ENCODE peak calls at places on chromosomes 16 and 17, in four cellular contexts. C is cardiac fibroblast, L is PC-3, B is uterus. X is an unnamed sample.

GRCh38 chr17:78862073-78863023 is 21.7 kb upstream of the USP36 start:
- DNase-seq in C (peak; percentile 95), L (peak; percentile 98), B (peak; percentile 89), X (peak; percentile 75)

GRCh38 chr16:58661199-58661830 is 23.3 kb downstream of the SLC38A7 start:
- DNase-seq in C (peak; percentile 88), L (peak; percentile 85), B (peak; percentile 28), X (peak; percentile 46)

GRCh38 chr17:32551186-32551955 is 64.6 kb downstream of the CDK5R1 start:
- DNase-seq in C (peak; percentile 14), L (peak; percentile 80), B (no peak), X (no peak)

GRCh38 chr16:10971560-10971961 is 27.2 kb downstream of the CLEC16A start:
- DNase-seq in C (peak; percentile 95), L (peak; percentile 80), B (peak; percentile 52), X (peak; percentile 43)

GRCh38 chr16:3754304-3754703 is 37.0 kb upstream of the TRAP1 start:
- DNase-seq in C (peak; percentile 32), L (no peak), B (no peak), X (no peak)

GRCh38 chr16:75764154-75764768 is 38.0 kb upstream of the CPHXL start:
- DNase-seq in C (peak; percentile 79), L (peak; percentile 64), B (peak; percentile 38), X (peak; percentile 43)

GRCh38 chr16:74558873-74559272 is 48.0 kb downstream of the GLG1 start:
- DNase-seq in C (no peak), L (no peak), B (no peak), X (no peak)

GRCh38 chr17:79950711-79951110 is 85.0 kb downstream of the TBC1D16 start:
- DNase-seq in C (no peak), L (no peak), B (peak; percentile 9), X (no peak)

GRCh38 chr17:63834431-63835166 is 7.1 kb upstream of the FTSJ3 start:
- DNase-seq in C (peak; percentile 78), L (peak; percentile 92), B (no peak), X (peak; percentile 51)

GRCh38 chr16:86334062-86334461 is 176.3 kb upstream of the FOXF1 start:
- DNase-seq in C (no peak), L (no peak), B (no peak), X (no peak)

GRCh38 chr16:55559233-55559632 is 7.3 kb upstream of the CAPNS2 start:
- DNase-seq in C (peak; percentile 65), L (no peak), B (no peak), X (no peak)

GRCh38 chr16:81429045-81429521 is 15.5 kb upstream of the CMIP start:
- DNase-seq in C (peak; percentile 72), L (peak; percentile 60), B (no peak), X (no peak)

GRCh38 chr17:48162946-48163506 is 55.5 kb downstream of the SNX11 start:
- DNase-seq in C (peak; percentile 8), L (peak; percentile 26), B (no peak), X (no peak)

GRCh38 chr17:41150026-41150425 is 401 bp upstream of the KRTAP4-5 start:
- DNase-seq in C (no peak), L (no peak), B (no peak), X (no peak)

GRCh38 chr17:4519361-4519788 is 20.7 kb downstream of the SPNS2 start:
- DNase-seq in C (no peak), L (no peak), B (no peak), X (peak; percentile 70)

GRCh38 chr17:78922876-78923498 is 2.2 kb downstream of the TIMP2 start:
- DNase-seq in C (no peak), L (no peak), B (no peak), X (no peak)

GRCh38 chr17:42676424-42677011 is at the start of gene PLEKHH3:
- DNase-seq in C (no peak), L (no peak), B (no peak), X (no peak)

GRCh38 chr17:80047176-80047575 is 10.7 kb downstream of the CCDC40 start:
- DNase-seq in C (no peak), L (no peak), B (no peak), X (no peak)

GRCh38 chr16:85137323-85138072 is 25.2 kb upstream of the CIBAR2 start:
- DNase-seq in C (peak; percentile 98), L (peak; percentile 45), B (peak; percentile 97), X (peak; percentile 91)

GRCh38 chr17:32827227-32827626 is 49.7 kb downstream of the MYO1D start:
- DNase-seq in C (no peak), L (no peak), B (no peak), X (no peak)

GRCh38 chr16:85798283-85798776 is 1.0 kb downstream of the EMC8 start:
- DNase-seq in C (no peak), L (no peak), B (no peak), X (no peak)

GRCh38 chr17:50053654-50053960 is 2.3 kb upstream of the ITGA3 start:
- DNase-seq in C (no peak), L (no peak), B (no peak), X (no peak)

GRCh38 chr16:4593069-4593468 is 21.6 kb downstream of the UBALD1 start:
- DNase-seq in C (no peak), L (no peak), B (no peak), X (no peak)

GRCh38 chr16:53034306-53034705 is 18.4 kb downstream of the CHD9NB start:
- DNase-seq in C (no peak), L (no peak), B (no peak), X (no peak)

GRCh38 chr16:57062329-57062728 is 30.1 kb upstream of the CPNE2 start:
- DNase-seq in C (no peak), L (no peak), B (no peak), X (no peak)

DNA sequence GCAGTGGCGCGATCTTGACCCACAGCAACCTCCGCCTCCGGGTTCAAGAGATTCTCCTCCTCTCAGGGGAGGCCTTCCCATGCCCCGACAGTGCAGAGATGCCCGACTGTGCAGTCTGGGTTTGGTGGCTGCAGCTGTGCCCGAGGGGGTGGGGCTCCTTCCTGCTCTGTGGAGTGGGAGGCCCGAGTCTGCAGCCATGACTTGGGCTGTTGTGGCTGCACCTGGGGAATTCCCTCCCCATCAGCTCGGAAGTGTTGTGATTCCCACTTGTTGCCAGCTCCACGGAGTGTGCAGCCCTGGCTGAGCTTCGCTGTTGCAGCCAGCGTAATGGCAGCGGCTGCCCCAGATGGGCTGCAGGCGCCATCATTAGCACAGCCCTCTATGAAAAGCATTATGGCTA is 66.4 kb upstream of the SMIM36 start:
- DNase-seq in C (peak; percentile 14), L (no peak), B (no peak), X (no peak)
- H3K4me3 ChIP-seq in C (no peak overlapping the region), L (no peak overlapping the region), B (no peak overlapping the region), X (peak overlapping the region; percentile 8)

GRCh38 chr16:29877266-29877961 is 14.4 kb upstream of the CDIPT start:
- DNase-seq in C (peak; percentile 32), L (no peak), B (no peak), X (peak; percentile 78)

GRCh38 chr16:29875206-29875605 is 12.2 kb upstream of the CDIPT start:
- DNase-seq in C (no peak), L (no peak), B (no peak), X (no peak)

GRCh38 chr16:29873319-29873718 is 10.3 kb upstream of the CDIPT start:
- DNase-seq in C (no peak), L (no peak), B (no peak), X (no peak)

GRCh38 chr16:29876186-29876577 is 13.2 kb upstream of the CDIPT start:
- DNase-seq in C (no peak), L (no peak), B (no peak), X (no peak)

DNA sequence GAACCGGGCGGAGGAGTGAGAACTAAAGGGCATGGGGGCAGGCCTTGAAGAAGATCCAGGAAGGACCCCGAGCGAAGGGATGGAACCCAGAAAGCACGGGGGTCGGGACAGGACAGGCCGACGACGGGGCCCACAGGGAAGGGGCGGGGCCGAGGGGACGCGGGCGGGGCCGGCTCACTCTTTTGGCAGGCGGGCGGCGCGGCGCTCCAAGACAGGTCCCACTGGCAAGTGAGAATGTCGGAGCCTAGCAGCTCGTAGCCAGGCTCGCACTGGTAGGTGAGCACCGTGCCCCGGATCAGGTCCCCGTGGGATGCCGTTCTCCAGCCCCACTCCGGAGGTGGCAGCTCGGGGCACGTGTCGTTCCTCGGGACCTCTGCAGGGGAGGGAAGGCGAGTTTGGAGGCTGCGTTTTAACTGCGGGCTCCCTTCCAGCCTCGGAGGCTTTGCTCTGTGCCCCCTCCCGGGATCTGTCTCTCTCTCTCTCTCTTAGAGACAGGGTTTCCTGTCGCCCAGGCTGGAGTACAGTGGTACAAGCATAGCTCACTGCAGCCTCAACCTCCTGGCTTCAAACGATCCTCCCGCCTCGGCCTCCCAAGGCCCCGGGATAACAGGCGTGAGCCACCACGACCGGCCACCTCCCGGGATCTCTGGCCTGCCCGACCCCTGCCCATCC is 13.7 kb upstream of the CDIPT start:
- DNase-seq in C (no peak), L (no peak), B (no peak), X (no peak)
- H3K4me3 ChIP-seq in C (peak overlapping the region; percentile 22), L (no peak overlapping the region), B (no peak overlapping the region), X (no peak overlapping the region)

DNA sequence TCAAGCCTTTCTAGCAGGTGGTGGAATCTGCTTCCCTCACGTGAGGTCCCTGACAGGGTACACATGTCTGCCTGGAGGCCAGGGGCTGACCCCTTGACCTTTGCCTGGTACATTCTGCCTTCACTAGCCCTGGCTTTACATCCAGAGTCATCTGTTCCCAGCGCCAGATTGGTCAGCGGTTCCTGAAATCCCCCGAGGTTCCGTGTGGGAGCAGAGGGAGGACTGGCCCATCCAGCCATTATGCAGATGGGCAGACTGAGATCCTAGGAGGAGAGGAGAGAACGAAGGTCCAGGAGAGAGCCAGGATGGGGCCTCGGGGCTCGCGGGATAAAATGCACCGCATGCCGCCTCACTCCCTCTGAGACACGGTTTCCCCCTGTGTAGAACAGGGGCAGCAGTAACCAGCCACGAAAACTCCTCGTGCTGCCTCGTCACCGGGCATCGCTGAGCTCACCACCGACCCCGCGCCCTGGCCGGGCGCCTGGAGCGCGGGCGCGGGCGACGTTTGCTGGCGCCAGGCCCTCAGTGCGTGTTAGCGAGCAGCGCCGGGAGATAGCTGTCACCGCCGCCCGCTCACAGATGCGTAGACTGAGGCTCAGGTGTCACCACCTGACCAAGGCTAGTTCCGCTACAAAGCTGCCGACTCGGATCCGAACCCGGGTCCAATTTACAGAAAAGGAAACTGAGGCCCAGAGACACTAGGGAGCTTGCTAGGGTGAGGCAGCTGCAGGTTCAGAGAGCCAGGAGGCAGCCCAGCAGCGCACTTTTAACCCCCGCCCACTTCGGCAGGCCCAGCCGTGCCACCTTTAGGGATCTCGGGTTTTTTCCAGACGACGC is 811 bp upstream of the MAP2K3 start:
- DNase-seq in C (peak; percentile 48), L (peak; percentile 63), B (peak; percentile 61), X (no peak)
- H3K4me3 ChIP-seq in C (peak overlapping the region; percentile 43), L (peak overlapping the region; percentile 87), B (peak overlapping the region; percentile 41), X (peak overlapping the region; percentile 35)

GRCh38 chr17:77409282-77410161 is 268.8 kb downstream of the SEC14L1 start:
- DNase-seq in C (peak; percentile 73), L (no peak), B (peak; percentile 87), X (no peak)
- H3K4me3 ChIP-seq in C (no peak overlapping the region), L (no peak overlapping the region), B (no peak overlapping the region), X (no peak overlapping the region)

GRCh38 chr17:19651461-19652238 is 3.1 kb downstream of the ALDH3A2 start:
- DNase-seq in C (peak; percentile 16), L (peak; percentile 50), B (no peak), X (no peak)

GRCh38 chr17:19652595-19652994 is 4.0 kb downstream of the ALDH3A2 start:
- DNase-seq in C (peak; percentile 56), L (peak; percentile 30), B (no peak), X (no peak)

GRCh38 chr17:19648475-19649406 is at the start of gene ALDH3A2:
- DNase-seq in C (peak; percentile 96), L (peak; percentile 97), B (peak; percentile 98), X (peak; percentile 99)

GRCh38 chr17:19647697-19648474 is 665 bp upstream of the ALDH3A2 start:
- DNase-seq in C (peak; percentile 78), L (peak; percentile 58), B (peak; percentile 76), X (peak; percentile 72)

GRCh38 chr17:19650826-19651225 is 2.3 kb downstream of the ALDH3A2 start:
- DNase-seq in C (no peak), L (peak; percentile 83), B (no peak), X (no peak)
- H3K4me3 ChIP-seq in C (no peak overlapping the region), L (peak overlapping the region; percentile 90), B (no peak overlapping the region), X (no peak overlapping the region)